ENCODE peak calls at places on chromosomes 13 and 19, in five cellular contexts. G, N, E, T and B are unnamed samples.

GRCh38 chr13:45809810-45810394 is 41.7 kb downstream of the SIAH3 start:
- DNase-seq in E (no peak), N (peak; percentile 6), G (no peak), T (no peak), B (no peak)

GRCh38 chr19:43372462-43372861 is 19.0 kb downstream of the CD177 start:
- DNase-seq in G (no peak), E (peak; percentile 59), N (no peak), T (no peak), B (no peak)

GRCh38 chr19:55408320-55408836 is 790 bp upstream of the UBE2S start:
- DNase-seq in T (no peak), E (no peak), G (no peak), N (no peak), B (no peak)

GRCh38 chr19:13492128-13492527 is 14.2 kb downstream of the CACNA1A start:
- DNase-seq in N (no peak), G (no peak), E (no peak), T (no peak), B (no peak)

GRCh38 chr19:42942187-42942789 is 5.3 kb upstream of the PSG7 start:
- DNase-seq in E (no peak), T (no peak), G (no peak), N (peak; percentile 1), B (no peak)

GRCh38 chr13:114148521-114148855 is 16.1 kb upstream of the RASA3 start:
- DNase-seq in T (peak; percentile 50), G (peak; percentile 45), N (peak; percentile 98), E (no peak), B (peak; percentile 86)

GRCh38 chr19:17706750-17707181 is 12.5 kb upstream of the MAP1S start:
- DNase-seq in T (no peak), E (no peak), G (no peak), N (no peak), B (no peak)

GRCh38 chr13:52428295-52428694 is 22.1 kb downstream of the VPS36 start:
- DNase-seq in G (no peak), T (no peak), N (no peak), E (peak; percentile 81), B (no peak)

GRCh38 chr19:55473613-55474012 is 2.8 kb upstream of the ZNF628 start:
- DNase-seq in E (no peak), G (no peak), N (no peak), T (no peak), B (no peak)

GRCh38 chr13:39347926-39348901 is 254.8 kb downstream of the LHFPL6 start:
- DNase-seq in G (no peak), T (no peak), N (no peak), E (no peak), B (no peak)

GRCh38 chr19:23762884-23763711 is 4.4 kb upstream of the ZNF681 start:
- DNase-seq in T (peak; percentile 82), E (peak; percentile 91), G (peak; percentile 91), N (peak; percentile 78), B (peak; percentile 76)

GRCh38 chr13:101209206-101209893 is 207.0 kb downstream of the NALCN start:
- DNase-seq in N (no peak), T (no peak), E (no peak), G (no peak), B (no peak)

GRCh38 chr13:75305057-75305456 is 176.9 kb downstream of the TBC1D4 start:
- DNase-seq in E (no peak), G (no peak), T (no peak), N (no peak), B (no peak)

GRCh38 chr19:41969196-41969595 is 10.1 kb upstream of the RABAC1 start:
- DNase-seq in E (no peak), T (no peak), N (no peak), G (no peak), B (no peak)

GRCh38 chr19:34459614-34460013 is 21.9 kb upstream of the WTIP start:
- DNase-seq in G (no peak), N (no peak), T (no peak), E (peak; percentile 92), B (no peak)

GRCh38 chr19:42038675-42039074 is 31.3 kb downstream of the GRIK5 start:
- DNase-seq in T (no peak), G (no peak), N (no peak), E (no peak), B (no peak)

GRCh38 chr13:32426191-32426980 is 1.5 kb downstream of the N4BP2L1 start:
- DNase-seq in N (peak; percentile 91), G (no peak), T (peak; percentile 61), E (no peak), B (peak; percentile 12)

GRCh38 chr13:109699628-109700071 is 86.7 kb downstream of the IRS2 start:
- DNase-seq in E (no peak), T (no peak), G (no peak), N (no peak), B (no peak)

GRCh38 chr13:66886248-66886647 is 343.9 kb downstream of the PCDH9 start:
- DNase-seq in T (no peak), E (no peak), N (no peak), G (no peak), B (no peak)

GRCh38 chr13:91647361-91647970 is 249.0 kb downstream of the GPC5 start:
- DNase-seq in G (no peak), E (no peak), T (no peak), N (no peak), B (no peak)

GRCh38 chr13:75934889-75935288 is 298.8 kb downstream of the LMO7 start:
- DNase-seq in G (no peak), N (no peak), T (no peak), E (no peak), B (no peak)

GRCh38 chr19:13962738-13963602 is 10.7 kb downstream of the DCAF15 start:
- DNase-seq in E (no peak), T (no peak), G (no peak), N (no peak), B (no peak)

GRCh38 chr13:33845572-33846305 is 27.8 kb downstream of the RFC3 start:
- DNase-seq in E (no peak), N (no peak), T (no peak), G (no peak), B (no peak)

GRCh38 chr19:43438291-43439162 is 23.8 kb downstream of the TEX101 start:
- DNase-seq in E (peak; percentile 82), T (peak; percentile 51), N (peak; percentile 34), G (no peak), B (no peak)

GRCh38 chr19:55813906-55814305 is 17.9 kb downstream of the NLRP11 start:
- DNase-seq in T (no peak), E (no peak), G (no peak), N (no peak), B (no peak)

GRCh38 chr19:30253581-30253996 is 118.6 kb upstream of the ZNF536 start:
- DNase-seq in E (no peak), G (no peak), T (no peak), N (no peak), B (no peak)

GRCh38 chr19:48395170-48395455 is 1.6 kb downstream of the GRIN2D start:
- DNase-seq in E (no peak), N (no peak), G (no peak), T (no peak), B (no peak)

GRCh38 chr19:43527860-43528622 is 1.0 kb upstream of the ETHE1 start:
- DNase-seq in G (no peak), N (no peak), T (no peak), E (no peak), B (no peak)

DNA sequence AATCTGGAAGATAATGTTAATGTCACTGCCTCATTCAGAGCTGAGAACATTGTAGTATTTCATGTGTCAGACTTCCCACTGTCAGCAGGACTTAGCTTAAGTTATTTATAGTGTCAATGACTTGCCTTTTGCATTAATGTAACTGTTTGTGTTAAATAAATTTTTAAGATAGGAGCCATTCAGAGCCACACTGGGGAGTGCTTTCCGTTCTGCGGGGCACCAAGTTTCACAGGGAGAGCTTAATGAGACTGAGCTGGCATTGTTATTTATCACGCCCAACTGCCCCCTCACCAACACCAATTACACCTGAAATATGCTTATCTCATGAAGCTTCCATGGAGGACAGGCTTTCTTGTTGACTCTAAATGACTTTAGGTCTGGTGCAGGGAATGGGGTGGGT is 226.9 kb upstream of the UBL3 start:
- DNase-seq in T (no peak), G (no peak), E (no peak), N (no peak), B (no peak)
- H3K27ac ChIP-seq in T (no peak overlapping the region), G (no peak overlapping the region), E (no peak overlapping the region), N (no peak overlapping the region), B (no peak overlapping the region)

DNA sequence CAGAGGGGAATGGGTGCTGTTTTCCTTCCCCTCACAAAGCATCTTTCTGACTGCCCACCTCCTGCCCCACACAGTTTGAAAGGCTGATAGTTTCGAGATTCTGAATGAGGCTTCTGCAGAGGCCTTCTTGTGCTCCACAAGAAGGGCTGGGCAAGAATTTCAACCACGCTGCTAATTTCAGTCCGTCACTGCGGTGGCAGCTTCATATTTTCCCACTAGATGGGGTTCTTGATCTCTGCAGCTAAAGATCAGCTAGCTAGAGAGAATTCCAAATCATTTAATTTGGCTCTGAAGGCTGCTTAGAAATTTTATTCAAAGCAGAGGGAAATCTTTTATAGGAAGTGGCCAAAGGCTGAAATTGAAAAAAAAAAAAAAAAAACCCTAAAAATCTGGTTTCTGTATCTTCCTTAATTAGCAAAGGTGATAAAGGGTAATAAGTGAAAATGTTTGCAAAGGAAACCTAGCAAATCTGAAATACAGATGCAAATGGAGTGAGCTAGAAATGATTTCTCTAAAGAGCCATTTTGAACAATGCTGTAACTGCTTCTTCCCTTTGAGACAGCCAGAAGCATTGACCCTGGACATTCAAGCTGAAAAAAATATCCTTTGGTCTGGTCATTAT is 38.0 kb upstream of the C13orf42 start:
- DNase-seq in N (peak; percentile 5), E (peak; percentile 42), G (no peak), T (no peak), B (no peak)
- H3K27ac ChIP-seq in N (no peak overlapping the region), E (no peak overlapping the region), G (peak overlapping the region; percentile 25), T (no peak overlapping the region), B (no peak overlapping the region)

GRCh38 chr19:2186071-2186846 is 22.5 kb downstream of the DOT1L start:
- DNase-seq in N (no peak), G (peak; percentile 83), T (no peak), E (no peak), B (no peak)
- H3K27ac ChIP-seq in N (no peak overlapping the region), G (peak overlapping the region; percentile 75), T (peak overlapping the region; percentile 63), E (no peak overlapping the region), B (no peak overlapping the region)

DNA sequence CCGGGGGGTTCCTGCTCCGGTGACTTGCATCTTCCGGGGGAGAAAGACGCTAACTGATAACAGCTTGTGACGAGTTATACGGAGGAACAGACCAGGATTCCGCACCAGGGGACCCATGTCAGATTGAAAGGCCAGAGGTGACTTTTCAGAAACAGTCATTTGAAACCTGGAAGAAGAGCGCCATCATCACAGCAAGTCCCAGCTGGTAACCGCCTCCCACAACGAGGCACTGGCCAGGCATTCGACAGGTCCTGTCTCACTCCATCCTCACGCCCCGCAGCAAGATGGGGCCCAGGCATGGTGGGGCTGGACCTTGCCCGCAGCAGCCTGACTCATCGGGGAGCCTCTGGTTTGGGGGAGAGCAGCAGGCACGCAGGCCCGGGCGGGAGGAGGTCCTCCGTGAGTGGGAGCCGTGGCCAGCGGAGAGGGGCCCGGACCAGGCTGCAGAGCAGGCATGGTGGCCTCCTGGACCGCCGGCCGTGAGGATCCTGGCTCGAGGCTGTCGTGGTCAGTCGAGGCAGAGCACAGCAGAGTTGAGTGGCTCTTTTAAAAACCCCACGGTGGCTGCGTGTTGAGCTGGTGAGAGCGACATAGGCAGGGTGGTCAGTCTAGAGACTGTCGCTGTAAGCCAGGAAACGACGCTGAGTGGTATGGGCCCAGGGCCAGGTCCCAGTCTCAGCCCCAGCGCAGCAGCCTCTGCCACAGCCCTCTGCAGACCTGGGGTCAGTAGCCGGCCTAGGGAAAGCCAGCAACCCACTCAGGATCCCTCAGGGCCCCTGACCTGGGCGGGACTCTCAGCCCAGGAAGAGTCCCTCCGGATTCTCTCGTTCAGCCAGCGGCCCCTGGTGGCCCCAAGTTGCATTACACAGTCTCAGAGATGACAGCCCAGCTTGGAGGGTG is 94.9 kb upstream of the MCF2L start:
- DNase-seq in E (no peak), T (peak; percentile 78), G (peak; percentile 84), N (peak; percentile 55), B (no peak)
- H3K27ac ChIP-seq in E (no peak overlapping the region), T (no peak overlapping the region), G (peak overlapping the region; percentile 41), N (peak overlapping the region; percentile 60), B (no peak overlapping the region)